ENCODE peak calls at places on chromosome 6, in five cellular contexts. P is pancreas, B is uterus, Y is breast epithelium, Z is Karpas-422. O is an unnamed sample. For H3K9me3, the result is how much of the 10 kb centered on the place peaks cover.

GRCh38 chr6:4319992-4320683 is 184.8 kb upstream of the ECI2 start:
- DNase-seq in Y (no peak), Z (no peak), B (no peak), P (no peak), O (peak)

GRCh38 chr6:138035070-138035469 is 72.1 kb downstream of the PERP start:
- DNase-seq in P (no peak), Z (no peak), Y (no peak), B (no peak), O (no peak)

GRCh38 chr6:168198302-168199180 is 119.5 kb upstream of the FRMD1 start:
- DNase-seq in P (no peak), Z (no peak), B (no peak), Y (no peak), O (no peak)

GRCh38 chr6:43699564-43700186 is 12.1 kb upstream of the MRPS18A start:
- DNase-seq in Z (no peak), B (no peak), P (no peak), Y (peak), O (no peak)

GRCh38 chr6:24743265-24743943 is 24.4 kb upstream of the C6orf62 start:
- DNase-seq in Z (no peak), B (no peak), P (no peak), Y (no peak), O (no peak)

GRCh38 chr6:109441069-109441816 is 719 bp downstream of the SMPD2 start:
- DNase-seq in B (peak), Z (peak), Y (no peak), P (peak), O (peak)

GRCh38 chr6:51025082-51025777 is 206.6 kb downstream of the TFAP2B start:
- DNase-seq in Z (no peak), P (no peak), B (no peak), Y (no peak), O (no peak)

GRCh38 chr6:1917628-1918371 is 308.1 kb downstream of the FOXC1 start:
- DNase-seq in B (no peak), Z (no peak), Y (no peak), P (peak), O (no peak)

GRCh38 chr6:21103626-21104224 is 489.8 kb upstream of the SOX4 start:
- DNase-seq in Y (no peak), P (no peak), B (no peak), Z (no peak), O (no peak)

GRCh38 chr6:110378552-110378951 is 20.4 kb upstream of the METTL24 start:
- DNase-seq in Y (no peak), Z (no peak), B (no peak), P (no peak), O (no peak)

GRCh38 chr6:159427335-159427734 is 258.1 kb downstream of the FNDC1 start:
- DNase-seq in P (no peak), Z (no peak), Y (no peak), B (no peak), O (no peak)
- H3K9me3 ChIP-seq in P (under half), Z (under half), Y (under half), B (under half), O (under half)

DNA sequence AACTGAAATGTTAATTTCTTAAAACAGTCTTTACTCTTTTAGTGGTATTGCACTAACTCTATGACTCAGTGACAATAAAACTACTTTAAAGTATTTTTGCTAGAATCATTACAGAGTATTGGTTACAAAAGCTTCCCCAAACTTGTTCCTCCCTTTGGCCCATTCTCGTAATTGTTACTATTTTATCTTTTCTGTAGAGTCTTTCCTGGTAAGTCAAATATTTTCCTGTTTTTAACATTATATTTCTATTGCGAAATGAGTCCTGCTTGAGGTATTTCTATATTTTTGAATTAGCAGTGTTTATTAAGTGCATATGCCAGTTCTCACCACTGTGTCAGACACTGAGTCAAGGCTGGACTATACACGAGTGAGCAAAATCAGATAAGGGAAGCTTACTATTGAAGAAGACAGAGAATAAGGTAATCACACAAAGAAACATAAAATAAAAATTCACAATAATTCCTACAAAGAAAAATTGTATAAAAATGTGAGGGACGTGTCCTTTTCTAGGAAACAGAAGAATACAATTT is 970.5 kb downstream of the EYS start:
- DNase-seq in Y (no peak), B (no peak), Z (no peak), P (no peak), O (no peak)
- H3K27ac ChIP-seq in Y (no peak), B (no peak), Z (no peak), P (no peak), O (no peak)

GRCh38 chr6:162343902-162344226 is 383.7 kb downstream of the PRKN start:
- DNase-seq in Z (no peak), P (peak), Y (no peak), B (no peak), O (no peak)
- H3K4me3 ChIP-seq in Z (no peak), P (no peak), Y (no peak), B (no peak), O (no peak)

GRCh38 chr6:86871681-86872080 is 65.6 kb upstream of the HTR1E start:
- DNase-seq in Y (no peak), P (no peak), Z (no peak), B (no peak), O (no peak)

DNA sequence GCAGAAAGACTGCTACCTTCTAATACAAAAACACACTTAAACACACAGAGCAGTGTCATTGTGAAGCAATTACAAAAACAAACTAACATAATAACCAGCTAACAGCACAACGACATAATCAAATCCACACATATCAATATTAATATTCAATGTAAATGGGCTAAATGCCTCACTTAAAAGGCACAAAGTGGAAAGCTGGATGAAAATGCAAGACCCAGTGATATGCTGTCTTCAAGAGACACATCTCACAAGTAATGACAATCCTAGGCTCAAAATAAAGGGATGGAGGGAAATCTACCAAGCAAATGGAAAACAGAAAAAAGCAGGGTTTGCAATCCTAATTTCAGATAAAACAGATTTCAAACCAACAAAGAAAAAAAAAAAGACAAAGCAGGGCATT is 67.8 kb upstream of the HTR1E start:
- DNase-seq in B (no peak), Y (no peak), Z (no peak), P (no peak), O (no peak)
- H3K9me3 ChIP-seq in B (under half), Y (under half), Z (under half), P (under half), O (half or more)

GRCh38 chr6:166742981-166743380 is 115.9 kb upstream of the RPS6KA2 start:
- DNase-seq in P (no peak), Z (no peak), B (no peak), Y (no peak), O (no peak)

GRCh38 chr6:166743925-166744653 is 117.0 kb upstream of the RPS6KA2 start:
- DNase-seq in Y (no peak), P (no peak), Z (no peak), B (no peak), O (no peak)

GRCh38 chr6:166745801-166746668 is 119.0 kb upstream of the RPS6KA2 start:
- DNase-seq in P (no peak), B (no peak), Z (peak), Y (no peak), O (no peak)

GRCh38 chr6:166744654-166745134 is 117.6 kb upstream of the RPS6KA2 start:
- DNase-seq in P (no peak), Z (no peak), Y (no peak), B (no peak), O (no peak)

DNA sequence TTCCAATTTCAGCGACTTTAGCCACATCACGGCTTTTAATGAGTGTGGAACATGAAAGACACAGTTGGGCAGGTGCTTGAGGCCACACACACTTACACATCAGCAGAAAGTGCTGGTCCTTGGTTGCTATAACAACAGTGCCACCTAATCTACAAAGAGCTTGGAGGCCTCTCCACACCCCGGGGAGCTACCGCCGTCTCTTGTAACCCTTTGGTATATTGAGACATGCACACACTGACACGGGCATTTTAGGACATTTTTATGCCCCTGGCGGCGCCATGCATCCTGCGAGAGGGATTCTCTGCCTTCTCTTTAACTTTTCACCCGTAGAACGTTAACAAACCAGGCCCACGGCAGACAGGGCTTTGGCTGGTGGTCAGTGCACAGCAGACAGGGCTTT is 116.4 kb upstream of the RPS6KA2 start:
- DNase-seq in Y (no peak), B (no peak), Z (no peak), P (no peak), O (no peak)
- H3K27ac ChIP-seq in Y (no peak), B (no peak), Z (no peak), P (no peak), O (no peak)

GRCh38 chr6:45073771-45074170 is 254.4 kb upstream of the RUNX2 start:
- DNase-seq in Y (no peak), P (no peak), B (no peak), Z (no peak), O (no peak)
- H3K4me3 ChIP-seq in Y (no peak), P (no peak), B (no peak), Z (no peak), O (no peak)

O was measured in heart left ventricle.